ENCODE peak calls at places on chromosome 3, in four cellular contexts. One of them, this sample, is unnamed.

GRCh38 chr3:168878655-168879054 is 782.9 kb upstream of the GOLIM4 start:
- DNase-seq in activated T-cell treated with anti-CD3 and anti-CD28 coated beads for 1 hour: no peak
- DNase-seq in islet precursor cell: no peak
- DNase-seq in hippocampal formation: no peak
- DNase-seq in this sample: no peak

GRCh38 chr3:30505866-30506517 is 100.4 kb upstream of the TGFBR2 start:
- DNase-seq in activated T-cell treated with anti-CD3 and anti-CD28 coated beads for 1 hour: no peak
- DNase-seq in islet precursor cell: no peak
- DNase-seq in hippocampal formation: no peak
- DNase-seq in this sample: no peak

GRCh38 chr3:131616719-131617118 is 113.9 kb upstream of the MRPL3 start:
- DNase-seq in activated T-cell treated with anti-CD3 and anti-CD28 coated beads for 1 hour: no peak
- DNase-seq in islet precursor cell: no peak
- DNase-seq in hippocampal formation: no peak
- DNase-seq in this sample: no peak

GRCh38 chr3:63961891-63962290 is 49.7 kb upstream of the SCAANT1 start:
- DNase-seq in activated T-cell treated with anti-CD3 and anti-CD28 coated beads for 1 hour: no peak
- DNase-seq in islet precursor cell: no peak
- DNase-seq in hippocampal formation: no peak
- DNase-seq in this sample: no peak

GRCh38 chr3:158809642-158810041 is 7.8 kb downstream of the MFSD1 start:
- DNase-seq in activated T-cell treated with anti-CD3 and anti-CD28 coated beads for 1 hour: no peak
- DNase-seq in islet precursor cell: no peak
- DNase-seq in hippocampal formation: no peak
- DNase-seq in this sample: no peak

GRCh38 chr3:60954049-60954448 is 297.2 kb downstream of the FHIT start:
- DNase-seq in activated T-cell treated with anti-CD3 and anti-CD28 coated beads for 1 hour: no peak
- DNase-seq in islet precursor cell: no peak
- DNase-seq in hippocampal formation: no peak
- DNase-seq in this sample: no peak

GRCh38 chr3:195897081-195897852 is 11.1 kb downstream of the TNK2 start:
- DNase-seq in activated T-cell treated with anti-CD3 and anti-CD28 coated beads for 1 hour: no peak
- DNase-seq in islet precursor cell: peak; percentile 80
- DNase-seq in hippocampal formation: no peak
- DNase-seq in this sample: no peak

GRCh38 chr3:158679547-158680000 is 7.1 kb upstream of the LXN start:
- DNase-seq in activated T-cell treated with anti-CD3 and anti-CD28 coated beads for 1 hour: no peak
- DNase-seq in islet precursor cell: no peak
- DNase-seq in hippocampal formation: no peak
- DNase-seq in this sample: no peak

GRCh38 chr3:52004158-52004787 is 8.6 kb upstream of the RPL29 start:
- DNase-seq in activated T-cell treated with anti-CD3 and anti-CD28 coated beads for 1 hour: no peak
- DNase-seq in islet precursor cell: peak; percentile 83
- DNase-seq in hippocampal formation: peak; percentile 70
- DNase-seq in this sample: peak; percentile 63

GRCh38 chr3:53803124-53803815 is 42.9 kb downstream of the CHDH start:
- DNase-seq in activated T-cell treated with anti-CD3 and anti-CD28 coated beads for 1 hour: no peak
- DNase-seq in islet precursor cell: peak; percentile 58
- DNase-seq in hippocampal formation: no peak
- DNase-seq in this sample: no peak

GRCh38 chr3:136753112-136753939 is 1.1 kb upstream of the STAG1 start:
- DNase-seq in activated T-cell treated with anti-CD3 and anti-CD28 coated beads for 1 hour: no peak
- DNase-seq in islet precursor cell: no peak
- DNase-seq in hippocampal formation: no peak
- DNase-seq in this sample: peak; percentile 22

GRCh38 chr3:84974347-84974746 is 15.6 kb downstream of the CADM2 start:
- DNase-seq in activated T-cell treated with anti-CD3 and anti-CD28 coated beads for 1 hour: no peak
- DNase-seq in islet precursor cell: no peak
- DNase-seq in hippocampal formation: no peak
- DNase-seq in this sample: no peak

GRCh38 chr3:101423984-101424888 is 88.8 kb downstream of the SENP7 start:
- DNase-seq in activated T-cell treated with anti-CD3 and anti-CD28 coated beads for 1 hour: no peak
- DNase-seq in islet precursor cell: no peak
- DNase-seq in hippocampal formation: no peak
- DNase-seq in this sample: no peak

GRCh38 chr3:107450254-107450653 is 72.5 kb upstream of the BBX start:
- DNase-seq in activated T-cell treated with anti-CD3 and anti-CD28 coated beads for 1 hour: no peak
- DNase-seq in islet precursor cell: no peak
- DNase-seq in hippocampal formation: no peak
- DNase-seq in this sample: no peak

GRCh38 chr3:50340404-50341329 is at the start of gene RASSF1:
- DNase-seq in activated T-cell treated with anti-CD3 and anti-CD28 coated beads for 1 hour: peak; percentile 47
- DNase-seq in islet precursor cell: no peak
- DNase-seq in hippocampal formation: peak; percentile 25
- DNase-seq in this sample: no peak

GRCh38 chr3:120155108-120155507 is 60.9 kb upstream of the GSK3B start:
- DNase-seq in activated T-cell treated with anti-CD3 and anti-CD28 coated beads for 1 hour: no peak
- DNase-seq in islet precursor cell: no peak
- DNase-seq in hippocampal formation: no peak
- DNase-seq in this sample: no peak

GRCh38 chr3:64625381-64625780 is 62.4 kb downstream of the ADAMTS9 start:
- DNase-seq in activated T-cell treated with anti-CD3 and anti-CD28 coated beads for 1 hour: no peak
- DNase-seq in islet precursor cell: no peak
- DNase-seq in hippocampal formation: no peak
- DNase-seq in this sample: no peak

This sample was measured in HuH-7.5.